ENCODE peak calls at places on chromosome 6, in four cellular contexts. K is lower lobe of right lung, B is RWPE1, L is adipocyte. M is an unnamed sample.

GRCh38 chr6:33277663-33278391 is 904 bp downstream of the B3GALT4 start:
- DNase-seq in K (no peak), B (no peak), L (no peak), M (no peak)

GRCh38 chr6:11368264-11368663 is 135.8 kb upstream of the NEDD9 start:
- DNase-seq in K (no peak), B (no peak), L (no peak), M (peak)

GRCh38 chr6:25930532-25931410 is at the start of gene SLC17A2:
- DNase-seq in K (no peak), B (no peak), L (no peak), M (no peak)

GRCh38 chr6:107310362-107310761 is 149.0 kb downstream of the PDSS2 start:
- DNase-seq in K (no peak), B (no peak), L (no peak), M (no peak)

GRCh38 chr6:40461643-40462042 is 125.5 kb downstream of the LRFN2 start:
- DNase-seq in K (no peak), B (no peak), L (no peak), M (no peak)

GRCh38 chr6:129875610-129876515 is 14.7 kb upstream of the TMEM244 start:
- DNase-seq in K (no peak), B (no peak), L (no peak), M (no peak)

GRCh38 chr6:106442351-106442750 is 81.8 kb downstream of the CRYBG1 start:
- DNase-seq in K (no peak), B (no peak), L (no peak), M (no peak)

GRCh38 chr6:75204959-75205775 is 686 bp downstream of the COL12A1 start:
- DNase-seq in K (peak), B (peak), L (peak), M (no peak)

GRCh38 chr6:40695750-40696415 is 108.7 kb upstream of the LRFN2 start:
- DNase-seq in K (no peak), B (no peak), L (no peak), M (no peak)

GRCh38 chr6:51005779-51006178 is 187.1 kb downstream of the TFAP2B start:
- DNase-seq in K (no peak), B (no peak), L (no peak), M (no peak)

GRCh38 chr6:12203001-12203400 is 87.2 kb upstream of the EDN1 start:
- DNase-seq in K (no peak), B (no peak), L (no peak), M (peak)

GRCh38 chr6:115594894-115595293 is 465.8 kb downstream of the FRK start:
- DNase-seq in K (no peak), B (no peak), L (no peak), M (no peak)

GRCh38 chr6:101626264-101626663 is 232.8 kb downstream of the GRIK2 start:
- DNase-seq in K (no peak), B (no peak), L (no peak), M (no peak)

GRCh38 chr6:30685157-30685976 is 1.1 kb downstream of the PPP1R18 start:
- DNase-seq in K (no peak), B (no peak), L (peak), M (no peak)

GRCh38 chr6:41021832-41022231 is 17.2 kb downstream of the UNC5CL start:
- DNase-seq in K (no peak), B (no peak), L (peak), M (peak)

GRCh38 chr6:27374824-27375612 is 13.5 kb upstream of the ZNF391 start:
- DNase-seq in K (peak), B (peak), L (peak), M (no peak)

GRCh38 chr6:35728663-35729348 is 8.0 kb upstream of the ARMC12 start:
- DNase-seq in K (peak), B (no peak), L (no peak), M (peak)

GRCh38 chr6:117275711-117276110 is 10.4 kb downstream of the VGLL2 start:
- DNase-seq in K (no peak), B (no peak), L (no peak), M (no peak)

GRCh38 chr6:162736933-162737332 is 9.2 kb downstream of the PACRG start:
- DNase-seq in K (no peak), B (no peak), L (no peak), M (no peak)

GRCh38 chr6:133435065-133435728 is 194.0 kb downstream of the EYA4 start:
- DNase-seq in K (no peak), B (no peak), L (no peak), M (no peak)

GRCh38 chr6:5997420-5998093 is 9.2 kb downstream of the NRN1 start:
- DNase-seq in K (peak), B (no peak), L (no peak), M (no peak)

GRCh38 chr6:93416575-93417420 is 2.6 kb downstream of the EPHA7 start:
- DNase-seq in K (peak), B (peak), L (no peak), M (peak)

GRCh38 chr6:44670146-44670545 is 282.6 kb downstream of the CDC5L start:
- DNase-seq in K (no peak), B (no peak), L (no peak), M (no peak)

GRCh38 chr6:97049254-97050004 is 124.9 kb downstream of the KLHL32 start:
- DNase-seq in K (no peak), B (no peak), L (no peak), M (no peak)

GRCh38 chr6:131173680-131174079 is 38.4 kb downstream of the AKAP7 start:
- DNase-seq in K (no peak), B (no peak), L (peak), M (no peak)

GRCh38 chr6:129555206-129555832 is 154.7 kb downstream of the ARHGAP18 start:
- DNase-seq in K (no peak), B (no peak), L (peak), M (no peak)

GRCh38 chr6:26217714-26218075 is 130.5 kb downstream of the HFE start:
- DNase-seq in K (no peak), B (no peak), L (peak), M (no peak)

GRCh38 chr6:110681543-110682459 is 133.5 kb downstream of the CDK19 start:
- DNase-seq in K (no peak), B (no peak), L (no peak), M (no peak)

GRCh38 chr6:83092756-83093399 is 25.4 kb downstream of the DOP1A start:
- DNase-seq in K (no peak), B (no peak), L (peak), M (no peak)

GRCh38 chr6:130274007-130274406 is 51.3 kb upstream of the SAMD3 start:
- DNase-seq in K (no peak), B (no peak), L (no peak), M (no peak)

GRCh38 chr6:27669278-27669797 is 196.4 kb upstream of the ZNF184 start:
- DNase-seq in K (no peak), B (no peak), L (peak), M (peak)

GRCh38 chr6:159065091-159065490 is 20.3 kb upstream of the TAGAP start:
- DNase-seq in K (no peak), B (no peak), L (no peak), M (no peak)

GRCh38 chr6:158056804-158057203 is 75.1 kb downstream of the SYNJ2 start:
- DNase-seq in K (no peak), B (no peak), L (no peak), M (no peak)

GRCh38 chr6:47168176-47168575 is 126.0 kb upstream of the ADGRF1 start:
- DNase-seq in K (no peak), B (peak), L (peak), M (peak)

GRCh38 chr6:135458051-135458450 is 39.5 kb downstream of the AHI1 start:
- DNase-seq in K (no peak), B (no peak), L (no peak), M (no peak)

GRCh38 chr6:168107191-168107940 is 28.4 kb upstream of the FRMD1 start:
- DNase-seq in K (peak), B (no peak), L (no peak), M (no peak)

GRCh38 chr6:141483561-141484061 is 649.1 kb upstream of the GJE1 start:
- DNase-seq in K (no peak), B (peak), L (peak), M (peak)

GRCh38 chr6:32058511-32058963 is 20.3 kb downstream of the CYP21A2 start:
- DNase-seq in K (no peak), B (no peak), L (no peak), M (no peak)

GRCh38 chr6:137653698-137654059 is 159.5 kb upstream of the OLIG3 start:
- DNase-seq in K (no peak), B (no peak), L (no peak), M (no peak)